ENCODE peak calls at places on chromosomes 4 and X, in six cellular contexts. L, X, O, Y, H and A are unnamed samples.

GRCh38 chr4:169582706-169583105 is 29.7 kb downstream of the NEK1 start:
- DNase-seq in Y (peak; percentile 53), O (no peak), L (peak; percentile 12), X (no peak), H (no peak), A (no peak)

GRCh38 chr4:110878992-110879391 is 256.1 kb upstream of the PITX2 start:
- DNase-seq in L (no peak), H (no peak), O (no peak), Y (no peak), X (no peak), A (no peak)

GRCh38 chr4:169810325-169811323 is 52.9 kb upstream of the HPF1 start:
- DNase-seq in H (peak; percentile 30), L (peak; percentile 84), Y (peak; percentile 90), O (peak; percentile 97), X (peak; percentile 10), A (no peak)

GRCh38 chr4:141599853-141600252 is 36.5 kb upstream of the IL15 start:
- DNase-seq in H (no peak), X (no peak), Y (no peak), O (no peak), L (no peak), A (no peak)

GRCh38 chrX:31209005-31209612 is 137.3 kb upstream of the FTHL17 start:
- DNase-seq in H (no peak), X (no peak), O (no peak), L (no peak), Y (no peak), A (no peak)

GRCh38 chr4:70190579-70190978 is 4.9 kb upstream of the ODAM start:
- DNase-seq in Y (no peak), L (no peak), O (no peak), X (no peak), H (no peak), A (no peak)

GRCh38 chrX:132564026-132564425 is 75.2 kb upstream of the MBNL3 start:
- DNase-seq in O (no peak), H (no peak), Y (peak; percentile 21), L (no peak), X (no peak), A (no peak)

GRCh38 chr4:132101526-132101925 is 1047.6 kb upstream of the PCDH10 start:
- DNase-seq in H (no peak), O (no peak), X (no peak), Y (peak; percentile 25), L (no peak), A (no peak)

GRCh38 chrX:127037179-127037578 is 217.7 kb downstream of the PRR32 start:
- DNase-seq in O (no peak), L (no peak), H (no peak), X (no peak), Y (no peak), A (no peak)